ENCODE peak calls at places on chromosomes 1 and 21, in five cellular contexts. One of them, this sample, is unnamed. For H3K27me3, the result is how much of the 10 kb centered on the place peaks cover.

GRCh38 chr1:203325418-203326091 is 20.2 kb downstream of the BTG2 start:
- DNase-seq in aorta: peak
- DNase-seq in AG04450: no peak
- DNase-seq in spleen: peak
- DNase-seq in left ventricle myocardium inferior: peak
- DNase-seq in this sample: no peak

GRCh38 chr1:223776075-223776814 is 63.9 kb downstream of the CAPN2 start:
- DNase-seq in aorta: no peak
- DNase-seq in AG04450: peak
- DNase-seq in spleen: no peak
- DNase-seq in left ventricle myocardium inferior: no peak
- DNase-seq in this sample: peak

GRCh38 chr1:9890224-9890731 is 19.8 kb downstream of the CTNNBIP1 start:
- DNase-seq in left ventricle myocardium inferior: peak
- DNase-seq in aorta: peak
- DNase-seq in spleen: no peak
- DNase-seq in AG04450: peak
- DNase-seq in this sample: no peak

GRCh38 chr1:229064320-229064908 is 206.5 kb upstream of the RAB4A start:
- DNase-seq in aorta: no peak
- DNase-seq in AG04450: no peak
- DNase-seq in spleen: no peak
- DNase-seq in left ventricle myocardium inferior: no peak
- DNase-seq in this sample: no peak

GRCh38 chr1:38334930-38335592 is 288.5 kb upstream of the POU3F1 start:
- DNase-seq in left ventricle myocardium inferior: no peak
- DNase-seq in aorta: no peak
- DNase-seq in AG04450: no peak
- DNase-seq in spleen: no peak
- DNase-seq in this sample: no peak

GRCh38 chr1:5140136-5140535 is 485.7 kb downstream of the AJAP1 start:
- DNase-seq in aorta: no peak
- DNase-seq in AG04450: no peak
- DNase-seq in left ventricle myocardium inferior: no peak
- DNase-seq in spleen: no peak
- DNase-seq in this sample: no peak

GRCh38 chr1:116243673-116244101 is 129.4 kb upstream of the ATP1A1 start:
- DNase-seq in left ventricle myocardium inferior: no peak
- DNase-seq in spleen: no peak
- DNase-seq in aorta: no peak
- DNase-seq in AG04450: no peak
- DNase-seq in this sample: no peak

GRCh38 chr1:214146523-214146922 is 134.4 kb upstream of the SMYD2 start:
- DNase-seq in aorta: no peak
- DNase-seq in left ventricle myocardium inferior: no peak
- DNase-seq in AG04450: no peak
- DNase-seq in spleen: no peak
- DNase-seq in this sample: no peak

GRCh38 chr1:70997793-70998192 is 49.8 kb downstream of the PTGER3 start:
- DNase-seq in aorta: no peak
- DNase-seq in AG04450: no peak
- DNase-seq in left ventricle myocardium inferior: no peak
- DNase-seq in spleen: no peak
- DNase-seq in this sample: no peak

GRCh38 chr1:174219606-174220370 is 60.5 kb downstream of the RABGAP1L start:
- DNase-seq in aorta: no peak
- DNase-seq in AG04450: no peak
- DNase-seq in spleen: no peak
- DNase-seq in left ventricle myocardium inferior: no peak
- DNase-seq in this sample: no peak

GRCh38 chr1:191876631-191877030 is 281.6 kb upstream of the RGS18 start:
- DNase-seq in AG04450: no peak
- DNase-seq in aorta: no peak
- DNase-seq in spleen: no peak
- DNase-seq in left ventricle myocardium inferior: no peak
- DNase-seq in this sample: no peak

GRCh38 chr21:37915941-37916794 is at the start of gene KCNJ6:
- DNase-seq in AG04450: no peak
- DNase-seq in left ventricle myocardium inferior: no peak
- DNase-seq in spleen: no peak
- DNase-seq in aorta: peak
- DNase-seq in this sample: no peak

GRCh38 chr1:167566766-167567165 is 13.2 kb upstream of the CREG1 start:
- DNase-seq in aorta: no peak
- DNase-seq in left ventricle myocardium inferior: no peak
- DNase-seq in spleen: no peak
- DNase-seq in AG04450: no peak
- DNase-seq in this sample: no peak

GRCh38 chr1:904271-904950 is 19.3 kb upstream of the SAMD11 start:
- DNase-seq in AG04450: no peak
- DNase-seq in left ventricle myocardium inferior: peak
- DNase-seq in aorta: peak
- DNase-seq in spleen: peak
- DNase-seq in this sample: peak

GRCh38 chr1:21638531-21639341 is 30.4 kb downstream of the RAP1GAP start:
- DNase-seq in spleen: no peak
- DNase-seq in aorta: no peak
- DNase-seq in AG04450: no peak
- DNase-seq in left ventricle myocardium inferior: peak
- DNase-seq in this sample: peak

GRCh38 chr1:19643602-19644419 is at the start of gene NBL1:
- DNase-seq in spleen: no peak
- DNase-seq in AG04450: no peak
- DNase-seq in left ventricle myocardium inferior: peak
- DNase-seq in aorta: peak
- DNase-seq in this sample: no peak

GRCh38 chr1:186858923-186859322 is 30.2 kb downstream of the PLA2G4A start:
- DNase-seq in AG04450: no peak
- DNase-seq in aorta: peak
- DNase-seq in spleen: no peak
- DNase-seq in left ventricle myocardium inferior: no peak
- DNase-seq in this sample: no peak

GRCh38 chr1:10573446-10573845 is 98.7 kb downstream of the PEX14 start:
- DNase-seq in spleen: no peak
- DNase-seq in aorta: no peak
- DNase-seq in left ventricle myocardium inferior: no peak
- DNase-seq in AG04450: no peak
- DNase-seq in this sample: no peak

GRCh38 chr1:98962156-98962555 is 42.5 kb downstream of the PLPPR5 start:
- DNase-seq in AG04450: no peak
- DNase-seq in spleen: no peak
- DNase-seq in aorta: no peak
- DNase-seq in left ventricle myocardium inferior: no peak
- DNase-seq in this sample: no peak

GRCh38 chr1:57262472-57262871 is 161.4 kb downstream of the DAB1 start:
- DNase-seq in AG04450: no peak
- DNase-seq in spleen: no peak
- DNase-seq in left ventricle myocardium inferior: no peak
- DNase-seq in aorta: no peak
- DNase-seq in this sample: no peak

GRCh38 chr1:173122958-173123852 is 72.5 kb upstream of the TNFSF18 start:
- DNase-seq in AG04450: peak
- DNase-seq in spleen: no peak
- DNase-seq in aorta: peak
- DNase-seq in left ventricle myocardium inferior: peak
- DNase-seq in this sample: peak

GRCh38 chr1:214461305-214461704 is 90.1 kb downstream of the PTPN14 start:
- DNase-seq in aorta: no peak
- DNase-seq in spleen: no peak
- DNase-seq in AG04450: no peak
- DNase-seq in left ventricle myocardium inferior: no peak
- DNase-seq in this sample: no peak

GRCh38 chr1:32888134-32888533 is 1.8 kb downstream of the HPCA start:
- DNase-seq in left ventricle myocardium inferior: no peak
- DNase-seq in aorta: peak
- DNase-seq in spleen: no peak
- DNase-seq in AG04450: no peak
- DNase-seq in this sample: no peak

GRCh38 chr1:235650341-235651169 is 971 bp upstream of the GNG4 start:
- DNase-seq in AG04450: no peak
- DNase-seq in spleen: peak
- DNase-seq in left ventricle myocardium inferior: no peak
- DNase-seq in aorta: no peak
- DNase-seq in this sample: no peak

GRCh38 chr1:96513136-96513535 is 208.4 kb upstream of the PTBP2 start:
- DNase-seq in left ventricle myocardium inferior: no peak
- DNase-seq in spleen: no peak
- DNase-seq in AG04450: no peak
- DNase-seq in aorta: no peak
- DNase-seq in this sample: no peak

GRCh38 chr1:14294860-14295259 is 303.6 kb upstream of the KAZN start:
- DNase-seq in AG04450: no peak
- DNase-seq in aorta: no peak
- DNase-seq in spleen: no peak
- DNase-seq in left ventricle myocardium inferior: no peak
- DNase-seq in this sample: no peak

GRCh38 chr1:115764541-115764940 is 4.0 kb downstream of the CASQ2 start:
- DNase-seq in spleen: no peak
- DNase-seq in left ventricle myocardium inferior: no peak
- DNase-seq in aorta: no peak
- DNase-seq in AG04450: no peak
- DNase-seq in this sample: no peak

DNA sequence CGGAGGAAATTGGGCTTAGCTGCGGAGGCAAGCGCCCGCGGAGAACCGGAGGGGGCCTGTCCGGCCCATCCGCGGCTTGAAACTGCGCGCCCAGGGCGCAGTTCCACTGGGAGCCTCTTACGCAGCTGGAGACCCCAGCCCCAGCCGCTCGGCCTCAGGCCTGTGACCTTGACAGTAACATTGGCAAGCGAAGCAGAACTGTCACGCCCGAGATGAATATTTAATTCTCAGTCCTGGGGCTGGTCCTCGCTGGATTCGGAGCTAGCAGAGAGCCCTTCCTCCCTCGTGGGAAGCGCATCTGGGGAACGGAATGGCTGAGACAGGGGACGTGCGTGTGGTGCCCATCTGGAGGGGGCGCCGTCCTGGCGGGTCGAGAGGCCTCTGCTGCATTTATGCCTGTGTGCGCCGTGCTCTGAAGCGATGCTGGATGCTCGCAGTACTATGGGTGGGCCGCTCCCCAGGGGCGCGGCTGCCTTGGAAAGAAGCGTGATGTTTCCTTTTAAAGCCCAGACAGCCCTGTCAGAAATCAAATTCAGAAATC is 951 bp downstream of the SLC6A17 start:
- DNase-seq in left ventricle myocardium inferior: no peak
- DNase-seq in spleen: peak
- DNase-seq in AG04450: no peak
- DNase-seq in aorta: no peak
- DNase-seq in this sample: no peak
- H3K27me3 ChIP-seq in left ventricle myocardium inferior: half or more
- H3K27me3 ChIP-seq in spleen: under half
- H3K27me3 ChIP-seq in AG04450: under half
- H3K27me3 ChIP-seq in aorta: under half
- H3K27me3 ChIP-seq in this sample: under half

DNA sequence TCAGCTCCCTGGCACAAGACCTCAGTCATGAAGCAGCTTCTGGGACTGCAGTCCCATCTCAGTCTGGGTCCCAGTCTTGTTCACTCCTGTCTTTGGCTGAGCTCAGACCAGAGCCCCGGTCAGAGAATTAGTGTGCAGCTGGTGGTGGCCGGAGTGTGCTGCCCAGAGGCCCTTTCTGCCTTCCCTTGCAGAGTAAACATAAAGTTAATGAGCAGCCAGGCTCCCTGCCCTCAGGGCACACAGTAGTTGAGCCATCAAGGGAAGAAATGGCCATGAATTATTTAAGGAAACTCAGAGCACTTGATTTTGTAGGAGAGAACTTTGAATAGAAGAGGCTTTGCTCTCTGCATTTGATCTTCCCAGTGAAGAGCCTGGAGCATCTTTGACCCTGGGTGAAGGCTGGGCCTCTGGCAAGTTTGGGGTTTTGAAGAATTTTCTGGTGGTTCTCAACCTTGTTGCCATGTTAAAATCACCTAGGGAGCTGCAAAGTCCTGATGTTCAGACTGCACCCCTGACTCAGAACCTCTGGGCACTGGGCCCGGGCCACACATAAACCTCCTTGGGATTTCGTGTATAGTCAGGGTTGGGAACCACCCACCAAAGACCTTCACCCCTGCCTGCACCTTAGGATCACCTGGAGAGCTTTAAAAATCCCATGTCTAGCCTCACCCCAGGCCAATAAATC is 26.4 kb upstream of the SELENON start:
- DNase-seq in aorta: no peak
- DNase-seq in left ventricle myocardium inferior: no peak
- DNase-seq in spleen: no peak
- DNase-seq in AG04450: no peak
- DNase-seq in this sample: no peak
- H3K27ac ChIP-seq in aorta: no peak
- H3K27ac ChIP-seq in left ventricle myocardium inferior: no peak
- H3K27ac ChIP-seq in spleen: no peak
- H3K27ac ChIP-seq in AG04450: no peak
- H3K27ac ChIP-seq in this sample: no peak

DNA sequence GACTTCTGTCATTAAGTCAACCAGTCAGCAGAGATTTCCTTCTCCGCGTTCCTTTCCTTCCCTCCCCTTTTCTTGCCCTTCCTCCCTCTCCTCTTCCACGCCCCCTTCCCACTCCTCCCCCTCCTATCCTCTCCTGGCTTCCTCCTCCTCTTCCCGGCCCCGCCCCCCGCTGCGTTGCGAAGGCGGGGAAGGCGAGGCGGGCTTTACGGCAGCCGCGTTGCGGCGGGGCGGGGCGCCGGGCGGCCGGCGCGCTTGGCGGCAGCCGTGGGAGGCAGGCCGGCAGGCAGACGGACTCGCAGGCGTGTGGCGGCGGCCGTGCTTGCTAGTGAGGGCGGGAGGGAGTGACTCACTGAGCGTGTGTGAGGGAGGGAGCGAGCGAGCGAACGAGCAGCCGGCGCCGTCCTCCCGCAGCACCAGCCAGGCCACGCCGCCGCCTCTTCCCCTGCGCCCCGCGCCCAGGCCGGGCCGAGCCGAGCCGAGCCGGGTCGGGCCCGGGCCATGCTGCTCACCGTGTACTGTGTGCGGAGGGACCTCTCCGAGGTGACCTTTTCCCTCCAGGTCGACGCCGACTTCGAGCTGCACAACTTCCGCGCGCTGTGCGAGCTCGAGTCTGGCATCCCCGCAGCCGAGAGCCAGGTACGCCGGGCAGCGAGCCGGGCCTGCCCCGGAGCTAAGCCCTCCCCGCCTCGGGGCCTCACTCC is at the start of gene DDI2:
- DNase-seq in aorta: peak
- DNase-seq in AG04450: peak
- DNase-seq in spleen: peak
- DNase-seq in left ventricle myocardium inferior: peak
- DNase-seq in this sample: peak
- H3K27me3 ChIP-seq in aorta: under half
- H3K27me3 ChIP-seq in AG04450: under half
- H3K27me3 ChIP-seq in spleen: under half
- H3K27me3 ChIP-seq in left ventricle myocardium inferior: under half
- H3K27me3 ChIP-seq in this sample: under half

DNA sequence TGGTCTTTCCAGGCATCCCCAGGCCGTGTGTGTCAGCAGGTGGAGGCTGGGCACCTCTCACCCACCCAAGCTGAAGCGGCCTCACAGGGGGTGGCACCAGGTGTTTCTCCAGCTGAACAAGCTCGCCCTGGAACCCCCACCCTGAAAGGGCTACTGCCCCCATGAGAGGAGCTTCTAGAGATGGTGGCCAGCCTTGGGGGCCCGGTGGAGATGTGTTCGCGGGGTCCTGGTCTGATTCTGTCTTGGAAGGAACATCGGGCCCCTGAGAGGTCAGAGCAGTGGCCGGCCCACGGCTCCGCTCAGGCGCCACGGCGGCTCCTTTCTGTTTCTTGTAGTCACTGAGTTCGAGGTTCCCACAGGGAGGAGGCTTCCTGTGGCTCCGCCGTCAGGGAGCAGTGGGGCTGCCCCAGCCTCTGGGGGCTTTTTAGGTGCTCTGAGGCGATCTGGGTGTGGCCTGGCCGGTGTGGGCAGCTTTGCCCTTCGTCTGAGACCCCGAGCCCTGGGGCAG is 46.9 kb downstream of the SKI start:
- DNase-seq in aorta: no peak
- DNase-seq in left ventricle myocardium inferior: no peak
- DNase-seq in spleen: no peak
- DNase-seq in AG04450: no peak
- DNase-seq in this sample: no peak
- H3K27ac ChIP-seq in aorta: no peak
- H3K27ac ChIP-seq in left ventricle myocardium inferior: peak
- H3K27ac ChIP-seq in spleen: peak
- H3K27ac ChIP-seq in AG04450: no peak
- H3K27ac ChIP-seq in this sample: no peak

This sample was measured in Panc1.